ENCODE peak calls at places on chromosome 7, in four cellular contexts. One of them, this sample, is unnamed.

GRCh38 chr7:90551036-90551435 is 45.1 kb upstream of the CDK14 start:
- DNase-seq in left ventricle myocardium inferior: no peak
- DNase-seq in Caco-2: no peak
- DNase-seq in A673: no peak
- DNase-seq in this sample: no peak

GRCh38 chr7:139159900-139160675 is 50.6 kb upstream of the ZC3HAV1 start:
- DNase-seq in left ventricle myocardium inferior: no peak
- DNase-seq in A673: no peak
- DNase-seq in Caco-2: peak; percentile 64
- DNase-seq in this sample: peak; percentile 52

GRCh38 chr7:38777609-38778008 is 131.4 kb downstream of the VPS41 start:
- DNase-seq in A673: no peak
- DNase-seq in Caco-2: no peak
- DNase-seq in left ventricle myocardium inferior: no peak
- DNase-seq in this sample: no peak

GRCh38 chr7:123433665-123434064 is 100.7 kb downstream of the IQUB start:
- DNase-seq in Caco-2: no peak
- DNase-seq in left ventricle myocardium inferior: no peak
- DNase-seq in A673: no peak
- DNase-seq in this sample: no peak

GRCh38 chr7:150665075-150665794 is 20.3 kb upstream of the GIMAP2 start:
- DNase-seq in Caco-2: no peak
- DNase-seq in left ventricle myocardium inferior: no peak
- DNase-seq in A673: no peak
- DNase-seq in this sample: no peak

GRCh38 chr7:129438839-129439640 is 4.8 kb downstream of the STRIP2 start:
- DNase-seq in A673: peak; percentile 62
- DNase-seq in left ventricle myocardium inferior: no peak
- DNase-seq in Caco-2: no peak
- DNase-seq in this sample: no peak

GRCh38 chr7:79741684-79742083 is 288.2 kb upstream of the MAGI2 start:
- DNase-seq in left ventricle myocardium inferior: no peak
- DNase-seq in A673: no peak
- DNase-seq in Caco-2: no peak
- DNase-seq in this sample: no peak

GRCh38 chr7:142556745-142557144 is 192.5 kb upstream of the PRSS1 start:
- DNase-seq in Caco-2: peak; percentile 74
- DNase-seq in A673: peak; percentile 40
- DNase-seq in left ventricle myocardium inferior: no peak
- DNase-seq in this sample: no peak

GRCh38 chr7:5320391-5320790 is 37.6 kb downstream of the SLC29A4 start:
- DNase-seq in Caco-2: no peak
- DNase-seq in A673: no peak
- DNase-seq in left ventricle myocardium inferior: no peak
- DNase-seq in this sample: no peak

GRCh38 chr7:134690016-134690415 is 43.4 kb downstream of the BPGM start:
- DNase-seq in Caco-2: no peak
- DNase-seq in left ventricle myocardium inferior: no peak
- DNase-seq in A673: peak; percentile 50
- DNase-seq in this sample: no peak

GRCh38 chr7:4734587-4735365 is 40.6 kb upstream of the AP5Z1 start:
- DNase-seq in Caco-2: no peak
- DNase-seq in left ventricle myocardium inferior: peak; percentile 43
- DNase-seq in A673: no peak
- DNase-seq in this sample: no peak

GRCh38 chr7:27107391-27107900 is 5.0 kb upstream of the HOXA2 start:
- DNase-seq in Caco-2: no peak
- DNase-seq in left ventricle myocardium inferior: no peak
- DNase-seq in A673: no peak
- DNase-seq in this sample: no peak

GRCh38 chr7:101538596-101539459 is 90.3 kb downstream of the MYL10 start:
- DNase-seq in A673: peak; percentile 64
- DNase-seq in left ventricle myocardium inferior: peak; percentile 52
- DNase-seq in Caco-2: peak; percentile 70
- DNase-seq in this sample: no peak

GRCh38 chr7:55966851-55967250 is 2.5 kb downstream of the NIPSNAP2 start:
- DNase-seq in A673: peak; percentile 9
- DNase-seq in Caco-2: no peak
- DNase-seq in left ventricle myocardium inferior: no peak
- DNase-seq in this sample: no peak

GRCh38 chr7:5423272-5423843 is at the start of gene TNRC18:
- DNase-seq in Caco-2: no peak
- DNase-seq in A673: peak; percentile 81
- DNase-seq in left ventricle myocardium inferior: peak; percentile 62
- DNase-seq in this sample: peak; percentile 90

GRCh38 chr7:20598479-20599419 is 16.7 kb upstream of the ABCB5 start:
- DNase-seq in A673: peak; percentile 74
- DNase-seq in Caco-2: no peak
- DNase-seq in left ventricle myocardium inferior: no peak
- DNase-seq in this sample: no peak

GRCh38 chr7:153388611-153389010 is 629.1 kb downstream of the ACTR3B start:
- DNase-seq in left ventricle myocardium inferior: no peak
- DNase-seq in A673: no peak
- DNase-seq in Caco-2: no peak
- DNase-seq in this sample: no peak

GRCh38 chr7:73482746-73483145 is 39.3 kb downstream of the BAZ1B start:
- DNase-seq in Caco-2: no peak
- DNase-seq in A673: peak; percentile 30
- DNase-seq in left ventricle myocardium inferior: no peak
- DNase-seq in this sample: no peak

GRCh38 chr7:90595801-90596683 is at the start of gene CDK14:
- DNase-seq in left ventricle myocardium inferior: peak; percentile 88
- DNase-seq in A673: peak; percentile 86
- DNase-seq in Caco-2: peak; percentile 81
- DNase-seq in this sample: peak; percentile 97

GRCh38 chr7:3042861-3043489 is 692 bp downstream of the CARD11 start:
- DNase-seq in Caco-2: no peak
- DNase-seq in A673: no peak
- DNase-seq in left ventricle myocardium inferior: no peak
- DNase-seq in this sample: no peak

GRCh38 chr7:44987996-44988395 is 9.2 kb upstream of the MYO1G start:
- DNase-seq in Caco-2: no peak
- DNase-seq in left ventricle myocardium inferior: no peak
- DNase-seq in A673: no peak
- DNase-seq in this sample: peak; percentile 67

GRCh38 chr7:2403718-2404648 is 572 bp downstream of the CHST12 start:
- DNase-seq in Caco-2: peak; percentile 55
- DNase-seq in A673: peak; percentile 41
- DNase-seq in left ventricle myocardium inferior: peak; percentile 40
- DNase-seq in this sample: peak; percentile 84

GRCh38 chr7:113281223-113281622 is 162.9 kb upstream of the SMIM30 start:
- DNase-seq in A673: no peak
- DNase-seq in Caco-2: no peak
- DNase-seq in left ventricle myocardium inferior: no peak
- DNase-seq in this sample: no peak

GRCh38 chr7:13489386-13489785 is 500.1 kb downstream of the ETV1 start:
- DNase-seq in Caco-2: no peak
- DNase-seq in left ventricle myocardium inferior: no peak
- DNase-seq in A673: no peak
- DNase-seq in this sample: peak; percentile 17

GRCh38 chr7:77657427-77658331 is 38.6 kb upstream of the RSBN1L start:
- DNase-seq in left ventricle myocardium inferior: no peak
- DNase-seq in Caco-2: no peak
- DNase-seq in A673: peak; percentile 77
- DNase-seq in this sample: no peak

GRCh38 chr7:46444266-46444665 is 523.2 kb upstream of the IGFBP3 start:
- DNase-seq in A673: no peak
- DNase-seq in left ventricle myocardium inferior: no peak
- DNase-seq in Caco-2: no peak
- DNase-seq in this sample: no peak

GRCh38 chr7:99624487-99624886 is 7.7 kb downstream of the ZSCAN25 start:
- DNase-seq in Caco-2: no peak
- DNase-seq in left ventricle myocardium inferior: no peak
- DNase-seq in A673: no peak
- DNase-seq in this sample: no peak

GRCh38 chr7:135512135-135512887 is 2.4 kb upstream of the CNOT4 start:
- DNase-seq in Caco-2: peak; percentile 47
- DNase-seq in A673: peak; percentile 81
- DNase-seq in left ventricle myocardium inferior: no peak
- DNase-seq in this sample: no peak

GRCh38 chr7:116062666-116063065 is 32.1 kb upstream of the TFEC start:
- DNase-seq in Caco-2: no peak
- DNase-seq in A673: no peak
- DNase-seq in left ventricle myocardium inferior: no peak
- DNase-seq in this sample: no peak

GRCh38 chr7:24779283-24779655 is 22.0 kb upstream of the GSDME start:
- DNase-seq in Caco-2: no peak
- DNase-seq in A673: no peak
- DNase-seq in left ventricle myocardium inferior: no peak
- DNase-seq in this sample: no peak

GRCh38 chr7:150941983-150942590 is 36.0 kb downstream of the KCNH2 start:
- DNase-seq in A673: no peak
- DNase-seq in Caco-2: no peak
- DNase-seq in left ventricle myocardium inferior: peak; percentile 72
- DNase-seq in this sample: peak; percentile 75

GRCh38 chr7:55538538-55538937 is 33.8 kb downstream of the VOPP1 start:
- DNase-seq in Caco-2: no peak
- DNase-seq in A673: peak; percentile 72
- DNase-seq in left ventricle myocardium inferior: no peak
- DNase-seq in this sample: no peak

GRCh38 chr7:140726304-140726703 is 29.8 kb downstream of the NDUFB2 start:
- DNase-seq in A673: peak; percentile 28
- DNase-seq in Caco-2: no peak
- DNase-seq in left ventricle myocardium inferior: no peak
- DNase-seq in this sample: no peak

GRCh38 chr7:88495901-88496300 is 189.2 kb upstream of the STEAP4 start:
- DNase-seq in left ventricle myocardium inferior: no peak
- DNase-seq in Caco-2: no peak
- DNase-seq in A673: no peak
- DNase-seq in this sample: no peak

GRCh38 chr7:34296663-34297062 is 361.4 kb upstream of the NPSR1 start:
- DNase-seq in Caco-2: no peak
- DNase-seq in left ventricle myocardium inferior: no peak
- DNase-seq in A673: no peak
- DNase-seq in this sample: no peak

GRCh38 chr7:38886265-38886664 is 22.7 kb downstream of the VPS41 start:
- DNase-seq in left ventricle myocardium inferior: no peak
- DNase-seq in Caco-2: no peak
- DNase-seq in A673: no peak
- DNase-seq in this sample: no peak

GRCh38 chr7:98163704-98164478 is 47.3 kb upstream of the BHLHA15 start:
- DNase-seq in Caco-2: no peak
- DNase-seq in left ventricle myocardium inferior: no peak
- DNase-seq in A673: no peak
- DNase-seq in this sample: no peak

DNA sequence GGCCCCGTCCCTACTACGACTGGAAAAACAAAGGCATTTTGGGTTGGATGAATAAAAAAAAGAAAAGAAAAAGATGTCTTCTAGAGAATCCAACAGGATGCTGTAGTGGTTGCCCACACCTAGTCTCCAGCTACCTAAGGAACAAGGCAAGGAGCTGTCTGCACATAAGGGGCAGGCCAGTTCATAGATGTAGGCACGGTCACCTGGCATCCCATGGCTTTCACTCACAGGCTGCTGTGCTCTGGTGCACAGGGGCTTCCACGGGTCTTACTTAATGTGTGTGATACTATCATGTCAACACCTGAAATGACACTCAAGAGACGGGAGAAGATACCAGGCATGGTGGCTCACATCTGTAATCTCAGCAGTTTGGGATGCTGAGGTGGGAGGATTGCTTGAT is 978 bp downstream of the KCTD7 start:
- DNase-seq in Caco-2: no peak
- DNase-seq in A673: no peak
- DNase-seq in left ventricle myocardium inferior: no peak
- DNase-seq in this sample: no peak
- H3K4me1 ChIP-seq in Caco-2: peaks cover 6% of the 10 kb centered on the region
- H3K4me1 ChIP-seq in A673: peaks cover 8% of the 10 kb centered on the region
- H3K4me1 ChIP-seq in left ventricle myocardium inferior: peaks cover 27% of the 10 kb centered on the region
- H3K4me1 ChIP-seq in this sample: peaks cover 42% of the 10 kb centered on the region

DNA sequence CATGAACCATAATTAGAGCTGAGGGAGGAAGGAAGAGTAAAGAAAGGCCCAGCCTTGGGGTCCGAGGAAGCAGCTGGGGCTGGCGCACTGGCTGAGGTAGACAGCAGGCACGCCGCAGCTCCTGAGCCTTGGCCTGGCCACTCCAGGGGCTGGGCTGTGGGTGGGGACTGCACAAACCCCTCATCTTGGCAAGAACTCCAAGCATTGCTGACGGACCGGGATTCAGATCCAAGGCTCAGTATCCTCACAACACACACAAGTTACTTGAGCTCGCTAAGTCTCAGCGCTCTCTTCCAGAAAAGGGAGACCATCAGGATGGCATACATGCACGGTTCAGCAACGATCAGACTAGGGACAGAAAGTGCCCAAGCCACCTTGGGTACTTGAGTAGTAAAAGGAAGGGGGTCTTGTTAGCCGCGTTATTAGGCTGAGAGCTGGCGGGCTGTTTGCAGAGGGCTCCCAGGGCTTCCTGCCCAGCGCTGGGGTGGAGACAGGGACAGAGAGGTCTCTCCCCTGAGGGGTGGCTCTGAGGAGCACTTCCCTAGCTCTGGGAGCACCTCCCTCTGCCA is 4.5 kb downstream of the TNS3 start:
- DNase-seq in left ventricle myocardium inferior: peak; percentile 64
- DNase-seq in A673: no peak
- DNase-seq in Caco-2: no peak
- DNase-seq in this sample: no peak
- H3K4me1 ChIP-seq in left ventricle myocardium inferior: peaks cover 82% of the 10 kb centered on the region
- H3K4me1 ChIP-seq in A673: no peaks in the 10 kb centered on the region
- H3K4me1 ChIP-seq in Caco-2: peaks cover 76% of the 10 kb centered on the region
- H3K4me1 ChIP-seq in this sample: peaks cover 75% of the 10 kb centered on the region

GRCh38 chr7:75963383-75963995 is 30.9 kb downstream of the TMEM120A start:
- DNase-seq in left ventricle myocardium inferior: no peak
- DNase-seq in A673: no peak
- DNase-seq in Caco-2: no peak
- DNase-seq in this sample: peak; percentile 18
- H3K4me1 ChIP-seq in left ventricle myocardium inferior: peaks cover 70% of the 10 kb centered on the region
- H3K4me1 ChIP-seq in A673: no peaks in the 10 kb centered on the region
- H3K4me1 ChIP-seq in Caco-2: peaks cover 15% of the 10 kb centered on the region
- H3K4me1 ChIP-seq in this sample: peaks cover 42% of the 10 kb centered on the region

GRCh38 chr7:105674200-105675030 is 93.1 kb upstream of the EFCAB10 start:
- DNase-seq in Caco-2: no peak
- DNase-seq in left ventricle myocardium inferior: no peak
- DNase-seq in A673: no peak
- DNase-seq in this sample: no peak

GRCh38 chr7:105675873-105676484 is 94.7 kb upstream of the EFCAB10 start:
- DNase-seq in A673: no peak
- DNase-seq in left ventricle myocardium inferior: peak; percentile 67
- DNase-seq in Caco-2: no peak
- DNase-seq in this sample: no peak

GRCh38 chr7:105678811-105679495 is 97.7 kb upstream of the EFCAB10 start:
- DNase-seq in A673: peak; percentile 82
- DNase-seq in Caco-2: no peak
- DNase-seq in left ventricle myocardium inferior: peak; percentile 74
- DNase-seq in this sample: peak; percentile 90

GRCh38 chr7:105677803-105678583 is 96.7 kb upstream of the EFCAB10 start:
- DNase-seq in A673: peak; percentile 56
- DNase-seq in left ventricle myocardium inferior: no peak
- DNase-seq in Caco-2: no peak
- DNase-seq in this sample: no peak

GRCh38 chr7:105677395-105677701 is 96.1 kb upstream of the EFCAB10 start:
- DNase-seq in A673: no peak
- DNase-seq in left ventricle myocardium inferior: no peak
- DNase-seq in Caco-2: no peak
- DNase-seq in this sample: no peak
- H3K4me1 ChIP-seq in A673: peaks cover 68% of the 10 kb centered on the region
- H3K4me1 ChIP-seq in left ventricle myocardium inferior: peaks cover 87% of the 10 kb centered on the region
- H3K4me1 ChIP-seq in Caco-2: peaks cover 4% of the 10 kb centered on the region
- H3K4me1 ChIP-seq in this sample: peaks cover 83% of the 10 kb centered on the region

This sample was measured in left lung.